ENCODE peak calls at places on chromosomes 6 and 20, in six cellular contexts. N is pancreas; E is brain microvascular endothelial cell; G is psoas muscle; L is AG04450; X is CD4-positive, CD25-positive, alpha-beta regulatory T cell. M is an unnamed sample. For H3K27me3, the result is how much of the 10 kb centered on the place peaks cover.

GRCh38 chr6:6434723-6435122 is 114.3 kb upstream of the F13A1 start:
- DNase-seq in E (no peak), X (no peak), N (no peak), G (no peak), L (no peak), M (no peak)

GRCh38 chr20:12063106-12063505 is 145.4 kb downstream of the BTBD3 start:
- DNase-seq in X (no peak), G (no peak), L (no peak), N (no peak), E (no peak), M (no peak)

GRCh38 chr6:48567016-48567415 is 456.0 kb upstream of the PTCHD4 start:
- DNase-seq in X (no peak), G (no peak), E (no peak), L (no peak), N (no peak), M (no peak)

GRCh38 chr6:82744286-82745015 is 321.2 kb downstream of the UBE3D start:
- DNase-seq in L (no peak), G (no peak), N (no peak), X (no peak), E (no peak), M (no peak)

GRCh38 chr6:133309579-133309978 is 68.4 kb downstream of the EYA4 start:
- DNase-seq in N (no peak), G (no peak), E (no peak), X (no peak), L (no peak), M (no peak)

GRCh38 chr6:169215201-169215661 is 38.4 kb downstream of the THBS2 start:
- DNase-seq in N (no peak), L (no peak), X (no peak), G (no peak), E (no peak), M (no peak)

GRCh38 chr6:79146426-79146825 is 68.4 kb upstream of the PHIP start:
- DNase-seq in L (no peak), X (no peak), G (no peak), E (no peak), N (no peak), M (no peak)

GRCh38 chr6:80094017-80094416 is 12.5 kb upstream of the BCKDHB start:
- DNase-seq in X (no peak), E (peak), N (no peak), G (no peak), L (no peak), M (peak)

GRCh38 chr6:140571139-140571538 is 1196.7 kb upstream of the CITED2 start:
- DNase-seq in L (no peak), N (no peak), X (no peak), G (no peak), E (no peak), M (no peak)

GRCh38 chr20:54431545-54431944 is 43.8 kb upstream of the DOK5 start:
- DNase-seq in E (no peak), N (no peak), X (no peak), L (no peak), G (no peak), M (no peak)

GRCh38 chr6:149127212-149127611 is 190.3 kb upstream of the TAB2 start:
- DNase-seq in E (no peak), L (peak), N (no peak), X (no peak), G (no peak), M (no peak)

GRCh38 chr20:38167851-38168760 is 3.0 kb upstream of the TGM2 start:
- DNase-seq in G (peak), E (peak), X (no peak), N (no peak), L (peak), M (no peak)

GRCh38 chr6:40881501-40881900 is 157.5 kb downstream of the UNC5CL start:
- DNase-seq in G (no peak), N (no peak), L (no peak), X (no peak), E (no peak), M (no peak)

GRCh38 chr6:84428300-84428907 is 201.0 kb upstream of the CEP162 start:
- DNase-seq in E (peak), X (no peak), L (no peak), G (peak), N (no peak), M (no peak)

GRCh38 chr6:35409245-35409644 is 42.9 kb upstream of the FANCE start:
- DNase-seq in X (no peak), G (no peak), L (no peak), N (no peak), E (no peak), M (no peak)

GRCh38 chr20:47677314-47678129 is 107.8 kb downstream of the SULF2 start:
- DNase-seq in E (no peak), N (no peak), L (no peak), X (peak), G (no peak), M (peak)

GRCh38 chr20:9280654-9281053 is 211.8 kb downstream of the PLCB4 start:
- DNase-seq in G (no peak), L (no peak), E (no peak), X (no peak), N (no peak), M (no peak)

GRCh38 chr20:63495771-63496403 is 3.0 kb downstream of the EEF1A2 start:
- DNase-seq in E (no peak), N (peak), L (no peak), G (peak), X (peak), M (peak)

GRCh38 chr6:73382462-73383113 is 12.0 kb upstream of the DDX43 start:
- DNase-seq in X (no peak), L (no peak), N (no peak), E (no peak), G (no peak), M (no peak)

GRCh38 chr6:17224056-17224455 is 57.1 kb upstream of the RBM24 start:
- DNase-seq in L (no peak), N (no peak), G (no peak), E (no peak), X (no peak), M (no peak)

GRCh38 chr6:11632795-11633511 is 95.4 kb downstream of the TMEM170B start:
- DNase-seq in G (no peak), N (no peak), L (no peak), E (peak), X (no peak), M (no peak)

GRCh38 chr20:32442630-32443029 is 84.5 kb downstream of the ASXL1 start:
- DNase-seq in L (no peak), E (no peak), X (no peak), G (no peak), N (no peak), M (no peak)

GRCh38 chr20:46023999-46024398 is 5.0 kb upstream of the SLC12A5 start:
- DNase-seq in G (no peak), E (no peak), N (no peak), L (no peak), X (no peak), M (no peak)

GRCh38 chr6:46392294-46392693 is 99.0 kb downstream of the RCAN2 start:
- DNase-seq in L (no peak), N (no peak), E (no peak), X (no peak), G (no peak), M (no peak)

GRCh38 chr6:149856256-149856994 is 7.7 kb downstream of the LRP11 start:
- DNase-seq in E (no peak), X (no peak), N (no peak), L (no peak), G (no peak), M (no peak)

GRCh38 chr6:169428532-169428931 is 174.9 kb upstream of the THBS2 start:
- DNase-seq in X (no peak), E (no peak), G (no peak), L (no peak), N (no peak), M (no peak)

GRCh38 chr6:150202404-150202803 is 59.6 kb downstream of the PPP1R14C start:
- DNase-seq in N (no peak), E (no peak), X (no peak), L (no peak), G (no peak), M (no peak)

GRCh38 chr6:135791441-135791840 is 60.1 kb upstream of the PDE7B start:
- DNase-seq in E (no peak), G (no peak), L (no peak), N (no peak), X (no peak), M (no peak)

GRCh38 chr20:62374431-62375152 is 7.5 kb upstream of the LAMA5 start:
- DNase-seq in G (no peak), L (no peak), X (no peak), E (no peak), N (no peak), M (no peak)

GRCh38 chr6:40022867-40023266 is 88.6 kb upstream of the MOCS1 start:
- DNase-seq in N (no peak), L (no peak), X (no peak), G (no peak), E (no peak), M (no peak)

GRCh38 chr20:14344746-14345145 is 7.3 kb upstream of the FLRT3 start:
- DNase-seq in E (no peak), G (no peak), X (no peak), L (no peak), N (no peak), M (no peak)

GRCh38 chr6:128017288-128017687 is 116.4 kb upstream of the THEMIS start:
- DNase-seq in X (no peak), G (no peak), L (no peak), N (no peak), E (no peak), M (no peak)

GRCh38 chr6:26216015-26216885 is 129.0 kb downstream of the HFE start:
- DNase-seq in G (peak), L (peak), N (no peak), E (peak), X (peak), M (peak)

GRCh38 chr6:17417817-17418216 is 24.4 kb downstream of the CAP2 start:
- DNase-seq in N (no peak), L (peak), G (no peak), E (peak), X (no peak), M (no peak)

GRCh38 chr20:50931306-50932015 is at the start of gene ADNP:
- DNase-seq in N (peak), L (peak), X (peak), G (peak), E (peak), M (peak)

GRCh38 chr20:50931048-50931305 is 260 bp downstream of the ADNP start:
- DNase-seq in E (no peak), N (no peak), G (no peak), L (no peak), X (no peak), M (no peak)

GRCh38 chr20:50929299-50930138 is 1.7 kb downstream of the ADNP start:
- DNase-seq in L (peak), E (peak), G (peak), X (peak), N (peak), M (peak)

GRCh38 chr20:50930139-50931047 is 844 bp downstream of the ADNP start:
- DNase-seq in E (no peak), G (peak), N (peak), X (no peak), L (no peak), M (peak)

GRCh38 chr20:50928469-50928868 is 2.8 kb downstream of the ADNP start:
- DNase-seq in X (no peak), N (no peak), L (no peak), G (no peak), E (no peak), M (no peak)
- H3K4me3 ChIP-seq in X (peak), N (no peak), L (peak), G (peak), E (peak), M (peak)

GRCh38 chr6:163630575-163630974 is 216.1 kb downstream of the QKI start:
- DNase-seq in N (no peak), G (no peak), X (no peak), L (no peak), E (no peak), M (no peak)
- H3K27me3 ChIP-seq in N (under half), G (under half), X (under half), L (under half), E (under half), M (under half)

DNA sequence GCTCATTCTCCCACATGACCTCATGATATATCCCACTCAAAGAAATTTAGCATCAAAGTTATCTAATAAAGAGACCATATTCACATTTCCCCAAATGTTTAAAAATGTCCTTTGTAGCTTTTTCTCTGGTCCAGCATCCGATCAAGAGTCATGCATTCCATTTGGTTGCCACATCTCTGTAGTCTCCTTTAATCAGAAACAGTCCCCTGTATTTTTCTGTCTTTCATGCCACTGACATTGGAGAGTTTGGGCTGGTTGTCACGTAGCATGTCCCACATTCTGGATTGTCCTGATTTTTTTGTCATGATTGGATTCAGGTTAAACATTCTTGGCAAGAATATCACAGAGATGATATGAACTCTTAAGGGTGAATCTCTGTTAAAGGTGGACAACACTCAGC is 55.7 kb downstream of the SNX5 start:
- DNase-seq in G (no peak), L (no peak), N (no peak), E (no peak), X (no peak), M (no peak)
- H3K27ac ChIP-seq in G (no peak), L (no peak), N (no peak), E (no peak), X (no peak), M (no peak)

GRCh38 chr6:157427969-157428368 is 47.0 kb downstream of the ZDHHC14 start:
- DNase-seq in G (peak), N (no peak), L (no peak), X (no peak), E (no peak), M (no peak)
- H3K4me3 ChIP-seq in G (peak), N (no peak), L (no peak), X (no peak), E (no peak), M (no peak)

DNA sequence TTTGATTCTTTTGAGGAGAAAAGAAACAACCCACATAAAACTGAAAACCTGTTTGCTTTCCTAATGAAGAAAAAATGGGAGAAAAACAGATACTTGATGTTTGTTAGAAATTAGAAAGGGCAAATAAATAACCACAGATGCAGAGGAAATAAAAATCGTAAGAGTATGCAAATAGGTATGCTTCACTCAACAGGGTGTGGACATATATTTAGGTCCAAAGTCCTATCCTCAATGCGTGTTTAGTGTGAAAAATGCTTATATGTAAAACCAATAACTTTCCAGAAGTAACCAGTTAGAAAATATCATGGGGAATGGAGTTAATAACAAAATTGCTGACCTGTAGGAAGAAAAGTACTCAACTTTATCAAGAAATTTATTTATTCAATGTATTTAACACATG is 135.7 kb downstream of the TOX2 start:
- DNase-seq in L (no peak), X (no peak), E (no peak), N (no peak), G (no peak), M (no peak)
- H3K27me3 ChIP-seq in L (under half), X (under half), E (under half), N (under half), G (under half), M (under half)

GRCh38 chr20:35134900-35135299 is 12.2 kb downstream of the EDEM2 start:
- DNase-seq in E (no peak), G (peak), X (no peak), N (no peak), L (no peak), M (no peak)
- H3K27ac ChIP-seq in E (no peak), G (no peak), X (no peak), N (no peak), L (no peak), M (no peak)

GRCh38 chr20:36343641-36344040 is 37.5 kb downstream of the DLGAP4 start:
- DNase-seq in E (no peak), X (no peak), G (no peak), N (peak), L (no peak), M (no peak)
- H3K4me3 ChIP-seq in E (no peak), X (no peak), G (no peak), N (no peak), L (no peak), M (no peak)

DNA sequence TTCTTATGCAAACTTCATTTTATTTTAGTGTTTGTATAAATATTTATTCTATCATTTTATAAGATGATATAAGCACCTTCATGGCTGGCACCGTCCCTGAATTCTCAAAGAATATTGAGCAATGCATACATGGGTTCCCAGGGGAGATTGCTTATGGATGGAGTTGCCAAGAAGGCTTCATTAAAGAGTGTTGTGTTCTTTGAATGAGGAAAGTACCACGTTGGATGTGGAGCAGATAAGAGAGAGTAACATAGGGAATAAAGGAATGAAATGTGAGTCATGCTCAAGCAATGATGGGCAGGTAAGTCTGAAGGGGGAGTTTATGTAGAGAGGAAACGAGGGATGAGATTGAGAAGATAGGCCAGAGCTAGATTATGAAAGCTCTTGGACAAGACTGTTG is 10.3 kb downstream of the DSE start:
- DNase-seq in N (no peak), G (no peak), L (no peak), E (no peak), X (no peak), M (no peak)
- H3K27me3 ChIP-seq in N (under half), G (under half), L (under half), E (under half), X (under half), M (under half)

DNA sequence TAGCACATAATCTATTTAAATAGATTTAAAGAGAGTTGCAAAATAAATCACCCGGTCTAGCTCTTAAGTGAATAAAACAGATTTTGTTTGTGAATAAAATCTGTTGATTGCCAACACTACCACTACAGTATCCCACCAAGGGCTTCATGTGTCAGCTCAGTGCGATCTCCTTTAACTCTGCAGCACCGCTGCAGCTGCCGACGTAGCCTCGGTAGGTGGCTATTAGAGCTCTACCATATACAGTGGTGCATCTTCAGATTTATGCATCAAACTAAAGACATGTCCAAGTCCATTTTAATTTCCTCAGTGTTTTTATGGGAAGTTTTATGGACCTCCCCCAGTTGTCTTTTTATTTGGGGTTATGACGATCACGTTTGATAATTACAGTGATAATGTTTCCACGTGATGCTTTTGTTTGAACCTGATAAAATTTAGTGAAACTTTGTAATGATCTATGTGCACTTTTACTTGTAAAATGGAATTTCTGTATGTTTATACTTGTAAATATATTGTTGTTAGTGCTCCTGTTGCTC is 26.7 kb downstream of the ECI2 start:
- DNase-seq in X (no peak), N (no peak), E (no peak), L (no peak), G (no peak), M (no peak)
- H3K27ac ChIP-seq in X (no peak), N (peak), E (no peak), L (no peak), G (peak), M (no peak)

DNA sequence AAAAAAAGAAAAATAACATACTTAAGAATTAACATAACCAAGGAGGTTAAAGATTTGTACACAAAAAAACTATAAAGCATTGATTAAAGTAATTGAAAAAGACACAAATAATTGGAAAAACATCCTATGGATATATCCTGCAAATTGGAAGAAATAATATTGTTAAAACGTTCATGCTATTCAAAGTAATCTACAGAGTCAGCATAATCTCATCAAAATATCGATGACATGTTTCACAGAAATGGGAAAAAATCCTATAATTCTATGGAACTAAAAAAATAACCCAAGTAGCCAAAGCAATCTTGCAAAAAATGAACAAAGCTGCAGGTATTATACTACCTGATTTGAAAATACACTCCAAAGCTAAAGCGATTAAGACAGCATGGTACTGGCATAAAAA is 23.3 kb downstream of the OR5V1 start:
- DNase-seq in N (no peak), E (no peak), G (no peak), X (no peak), L (no peak), M (no peak)
- H3K4me3 ChIP-seq in N (no peak), E (no peak), G (no peak), X (no peak), L (no peak), M (no peak)

M was measured in naive thymus-derived CD4-positive, alpha-beta T cell.